ENCODE peak calls at places on chromosome 9, in five cellular contexts. U is OCI-LY7, V is AG10803, E is PC-9, G is fibroblast of mammary gland. R is an unnamed sample.

GRCh38 chr9:132752877-132753592 is 82.8 kb downstream of the GTF3C4 start:
- DNase-seq in U (no peak), V (no peak), E (no peak), G (no peak), R (no peak)

GRCh38 chr9:76817489-76817888 is 53.3 kb downstream of the PCA3 start:
- DNase-seq in U (no peak), V (peak), E (no peak), G (peak), R (no peak)

GRCh38 chr9:5976668-5977397 is 38.6 kb downstream of the RANBP6 start:
- DNase-seq in U (no peak), V (no peak), E (no peak), G (peak), R (no peak)

GRCh38 chr9:79759460-79759859 is 187.7 kb downstream of the TLE4 start:
- DNase-seq in U (no peak), V (no peak), E (no peak), G (no peak), R (no peak)

GRCh38 chr9:33867747-33868429 is 50.9 kb downstream of the UBE2R2 start:
- DNase-seq in U (peak), V (peak), E (no peak), G (peak), R (no peak)

GRCh38 chr9:16744386-16744785 is 126.1 kb downstream of the BNC2 start:
- DNase-seq in U (no peak), V (peak), E (no peak), G (peak), R (no peak)

GRCh38 chr9:79256691-79257213 is 315.0 kb upstream of the TLE4 start:
- DNase-seq in U (no peak), V (peak), E (no peak), G (peak), R (peak)

GRCh38 chr9:82456621-82457020 is 468.0 kb downstream of the SPATA31D1 start:
- DNase-seq in U (no peak), V (peak), E (no peak), G (peak), R (no peak)

GRCh38 chr9:97484134-97484533 is 17.3 kb upstream of the TMOD1 start:
- DNase-seq in U (no peak), V (no peak), E (no peak), G (no peak), R (no peak)

GRCh38 chr9:86241216-86241615 is 18.2 kb downstream of the C9orf153 start:
- DNase-seq in U (no peak), V (no peak), E (no peak), G (no peak), R (no peak)

GRCh38 chr9:86250123-86250522 is 9.3 kb downstream of the C9orf153 start:
- DNase-seq in U (no peak), V (no peak), E (no peak), G (no peak), R (no peak)

GRCh38 chr9:86242012-86242411 is 17.4 kb downstream of the C9orf153 start:
- DNase-seq in U (no peak), V (no peak), E (no peak), G (no peak), R (no peak)

DNA sequence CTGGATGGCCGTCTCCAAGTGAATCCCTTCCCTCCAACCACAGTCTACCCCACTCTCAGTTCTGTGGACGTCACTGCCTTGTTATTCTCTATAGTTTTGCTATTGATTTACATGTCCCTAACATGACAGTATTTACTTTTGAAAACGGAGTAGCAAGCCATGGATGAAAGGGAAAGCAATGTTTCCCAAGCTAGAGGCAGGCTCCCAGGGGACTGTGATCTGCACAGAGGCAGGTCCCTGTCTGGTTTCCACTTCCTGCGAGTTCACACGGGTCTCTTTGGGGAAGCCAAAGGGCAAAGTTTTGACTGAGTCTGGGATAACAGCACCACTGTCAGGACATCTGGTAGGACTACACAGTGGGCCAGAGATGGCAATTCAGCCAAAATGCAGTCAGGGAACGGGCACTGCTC is 12.7 kb downstream of the C9orf153 start:
- DNase-seq in U (no peak), V (peak), E (no peak), G (peak), R (peak)
- TF ChIP-seq CTCF in U (no peak), V (no peak), E (no peak), G (no peak), R (peak)

GRCh38 chr9:95096381-95096780 is 221.1 kb downstream of the FANCC start:
- DNase-seq in U (no peak), V (no peak), E (no peak), G (no peak), R (no peak)
- TF ChIP-seq CTCF in U (no peak), V (no peak), E (no peak), G (no peak), R (no peak)

DNA sequence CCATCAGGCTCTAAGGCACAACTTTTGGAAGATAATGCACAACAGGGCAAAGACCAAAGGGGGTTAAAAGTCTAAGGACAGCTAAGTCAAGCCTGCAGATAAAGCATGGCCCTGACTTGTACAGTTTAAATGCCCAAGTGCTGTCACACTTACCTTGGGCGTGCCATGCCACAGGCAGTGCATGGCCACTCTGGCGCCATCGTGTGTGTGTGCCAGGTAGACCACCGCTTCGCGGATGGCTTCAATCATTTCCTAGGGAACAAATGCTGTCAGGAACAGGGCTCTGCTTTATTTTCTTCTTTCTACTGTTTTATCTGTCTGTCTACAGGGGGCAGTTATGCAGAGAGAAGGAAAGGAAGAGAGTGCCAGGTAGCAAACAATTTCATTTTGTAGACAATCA is 19.3 kb downstream of the PUM3 start:
- DNase-seq in U (no peak), V (no peak), E (no peak), G (no peak), R (peak)
- TF ChIP-seq CTCF in U (peak), V (peak), E (no peak), G (peak), R (peak)

GRCh38 chr9:109133533-109133932 is 13.8 kb upstream of the TMEM245 start:
- DNase-seq in U (no peak), V (no peak), E (no peak), G (no peak), R (no peak)

GRCh38 chr9:109129470-109130197 is 9.9 kb upstream of the TMEM245 start:
- DNase-seq in U (no peak), V (no peak), E (no peak), G (no peak), R (no peak)

GRCh38 chr9:109134167-109134578 is 14.4 kb upstream of the TMEM245 start:
- DNase-seq in U (no peak), V (no peak), E (no peak), G (no peak), R (no peak)

GRCh38 chr9:109138421-109138820 is 18.7 kb upstream of the TMEM245 start:
- DNase-seq in U (no peak), V (no peak), E (no peak), G (no peak), R (no peak)

GRCh38 chr9:109132473-109133095 is 12.8 kb upstream of the TMEM245 start:
- DNase-seq in U (no peak), V (no peak), E (no peak), G (no peak), R (no peak)
- TF ChIP-seq CTCF in U (no peak), V (no peak), E (no peak), G (no peak), R (no peak)